ENCODE peak calls at places on chromosomes 12 and 14, in five cellular contexts. I is HCT116, S is astrocyte, G is H9, Y is GM23338. X is an unnamed sample.

GRCh38 chr14:73651005-73651404 is 6.2 kb downstream of the DNAL1 start:
- DNase-seq in I (no peak), S (no peak), G (no peak), Y (no peak), X (no peak)

GRCh38 chr12:64665506-64665905 is 55.2 kb downstream of the RASSF3 start:
- DNase-seq in I (no peak), S (peak; percentile 18), G (peak; percentile 61), Y (peak; percentile 77), X (peak; percentile 31)

GRCh38 chr14:73758392-73759182 is 44.4 kb upstream of the PNMA1 start:
- DNase-seq in I (peak; percentile 63), S (peak; percentile 43), G (peak; percentile 89), Y (peak; percentile 90), X (peak; percentile 83)

GRCh38 chr12:27148791-27149190 is 66.4 kb upstream of the C12orf71 start:
- DNase-seq in I (no peak), S (no peak), G (no peak), Y (no peak), X (no peak)

GRCh38 chr12:116672842-116673516 is 64.9 kb downstream of the SPRING1 start:
- DNase-seq in I (no peak), S (no peak), G (no peak), Y (no peak), X (no peak)

GRCh38 chr14:91255820-91256219 is 11.3 kb upstream of the GPR68 start:
- DNase-seq in I (no peak), S (no peak), G (no peak), Y (no peak), X (no peak)

GRCh38 chr12:3751151-3752095 is 1.5 kb downstream of the CRACR2A start:
- DNase-seq in I (no peak), S (no peak), G (peak; percentile 22), Y (no peak), X (no peak)

GRCh38 chr12:70052931-70053497 is 190.2 kb upstream of the CNOT2 start:
- DNase-seq in I (peak; percentile 75), S (peak; percentile 75), G (no peak), Y (no peak), X (no peak)

GRCh38 chr12:26434299-26434915 is 239.0 kb downstream of the SSPN start:
- DNase-seq in I (peak; percentile 61), S (peak; percentile 26), G (peak; percentile 60), Y (peak; percentile 79), X (peak; percentile 71)

GRCh38 chr12:34253674-34254073 is 231.4 kb downstream of the ALG10 start:
- DNase-seq in I (no peak), S (no peak), G (no peak), Y (no peak), X (no peak)

GRCh38 chr14:75542585-75543091 is 20.4 kb downstream of the BATF start:
- DNase-seq in I (no peak), S (peak; percentile 10), G (no peak), Y (peak; percentile 18), X (no peak)

GRCh38 chr12:16606936-16607335 is 974 bp upstream of the LMO3 start:
- DNase-seq in I (no peak), S (no peak), G (no peak), Y (peak; percentile 49), X (peak; percentile 20)

GRCh38 chr14:64725879-64726584 is 21.8 kb downstream of the PLEKHG3 start:
- DNase-seq in I (no peak), S (no peak), G (no peak), Y (peak; percentile 63), X (no peak)

GRCh38 chr12:131355688-131356245 is 355.1 kb upstream of the SFSWAP start:
- DNase-seq in I (no peak), S (no peak), G (no peak), Y (no peak), X (no peak)

GRCh38 chr12:4526923-4527546 is 11.7 kb upstream of the RAD51AP1 start:
- DNase-seq in I (no peak), S (peak; percentile 1), G (no peak), Y (peak; percentile 42), X (no peak)

GRCh38 chr14:53412819-53413664 is 259.9 kb upstream of the DDHD1 start:
- DNase-seq in I (no peak), S (no peak), G (no peak), Y (peak; percentile 49), X (peak; percentile 49)

GRCh38 chr12:53985358-53985899 is 483 bp downstream of the HOXC10 start:
- DNase-seq in I (no peak), S (no peak), G (peak; percentile 68), Y (no peak), X (no peak)

DNA sequence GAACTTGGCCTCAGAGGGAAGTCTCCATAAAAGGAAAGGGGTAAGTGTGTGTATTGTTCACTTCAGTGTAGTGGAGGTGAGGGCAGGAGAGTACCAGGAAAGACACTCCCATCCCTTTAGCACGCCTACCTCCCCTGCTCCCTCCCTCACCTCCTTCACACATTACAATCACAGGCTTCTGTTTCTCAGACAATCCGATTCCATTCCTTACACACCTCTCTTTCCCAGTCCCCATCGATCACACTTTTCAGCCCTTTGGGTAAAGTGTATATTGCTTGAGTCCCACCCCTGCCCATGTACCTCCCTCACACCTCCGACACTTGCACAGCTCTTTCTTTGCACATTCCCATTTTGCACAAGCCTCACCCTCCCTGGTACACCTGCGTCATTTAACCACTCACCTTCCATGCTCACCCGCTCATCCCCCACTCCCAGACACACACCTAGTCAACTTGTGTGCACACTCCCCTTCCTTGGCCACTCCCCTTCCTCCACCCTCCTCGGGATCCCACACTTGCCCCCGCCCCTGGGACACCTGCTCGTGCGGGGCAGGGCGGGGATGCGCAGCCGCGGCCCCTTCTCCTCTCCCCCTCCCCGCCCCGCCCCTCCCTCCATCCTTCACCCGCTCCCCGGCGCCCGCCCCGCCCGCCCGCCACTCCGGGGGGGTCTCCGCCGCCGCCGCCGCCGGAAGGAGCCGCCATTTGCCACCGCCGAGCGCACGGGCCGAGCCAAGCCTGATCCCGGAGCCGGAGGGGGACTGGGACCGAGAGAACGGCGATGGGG is at the start of gene MARCHF9:
- DNase-seq in I (no peak), S (no peak), G (peak; percentile 89), Y (peak; percentile 84), X (peak; percentile 82)
- H3K27ac ChIP-seq in I (peak within 1 kb of the TSS; percentile 58), S (no peak within 1 kb of the TSS), G (no peak within 1 kb of the TSS), Y (no peak within 1 kb of the TSS), X (no peak within 1 kb of the TSS)

GRCh38 chr12:31970199-31970598 is 11.0 kb downstream of the RESF1 start:
- DNase-seq in I (no peak), S (no peak), G (no peak), Y (no peak), X (no peak)

GRCh38 chr12:31965090-31965489 is 5.9 kb downstream of the RESF1 start:
- DNase-seq in I (no peak), S (no peak), G (no peak), Y (peak; percentile 52), X (no peak)

GRCh38 chr12:31967569-31967968 is 8.4 kb downstream of the RESF1 start:
- DNase-seq in I (no peak), S (no peak), G (no peak), Y (no peak), X (no peak)

GRCh38 chr12:31964280-31964679 is 5.1 kb downstream of the RESF1 start:
- DNase-seq in I (no peak), S (no peak), G (no peak), Y (no peak), X (no peak)

DNA sequence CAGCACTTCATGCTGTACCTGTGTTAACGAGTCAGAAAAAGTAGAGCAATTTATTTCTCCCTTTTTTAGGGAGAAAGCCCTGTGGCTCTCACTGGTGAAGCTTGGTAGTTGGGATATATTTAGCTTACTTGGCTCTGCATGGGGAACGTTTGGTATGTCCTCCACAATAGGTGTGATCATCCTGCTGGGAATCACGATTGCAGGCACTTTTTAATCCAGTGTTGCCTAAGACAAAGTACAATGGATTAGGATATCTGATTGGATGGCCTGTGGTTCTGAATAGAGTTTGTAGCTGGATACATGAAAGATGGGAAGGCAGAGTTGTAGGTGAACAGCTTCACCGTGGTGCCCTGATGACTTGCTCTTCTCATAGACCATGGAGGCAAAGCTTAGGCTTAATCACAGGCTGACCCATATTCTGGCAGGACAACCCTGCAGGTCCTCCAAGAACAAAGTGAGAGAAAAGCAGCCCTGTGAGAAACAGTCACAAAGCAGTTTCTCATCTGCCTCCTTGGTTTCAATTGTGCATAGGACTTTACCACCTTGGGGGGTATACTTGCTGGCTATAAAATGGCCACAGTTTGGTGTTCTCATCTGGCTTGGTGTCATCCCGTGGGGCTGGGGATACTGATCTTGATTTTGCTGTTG is 7.5 kb downstream of the RESF1 start:
- DNase-seq in I (no peak), S (no peak), G (no peak), Y (no peak), X (peak; percentile 53)
- H3K79me2 ChIP-seq in I (peaks cover 98% of the 10 kb centered on the region), S (peaks cover 83% of the 10 kb centered on the region), G (peaks cover 54% of the 10 kb centered on the region), Y (peaks cover 100% of the 10 kb centered on the region), X (peaks cover 98% of the 10 kb centered on the region)

GRCh38 chr14:101715209-101716076 is 46.1 kb upstream of the PPP2R5C start:
- DNase-seq in I (no peak), S (no peak), G (no peak), Y (no peak), X (no peak)
- TF ChIP-seq CTCF in I (no peak), S (no peak), G (no peak), Y (no peak), X (no peak)

DNA sequence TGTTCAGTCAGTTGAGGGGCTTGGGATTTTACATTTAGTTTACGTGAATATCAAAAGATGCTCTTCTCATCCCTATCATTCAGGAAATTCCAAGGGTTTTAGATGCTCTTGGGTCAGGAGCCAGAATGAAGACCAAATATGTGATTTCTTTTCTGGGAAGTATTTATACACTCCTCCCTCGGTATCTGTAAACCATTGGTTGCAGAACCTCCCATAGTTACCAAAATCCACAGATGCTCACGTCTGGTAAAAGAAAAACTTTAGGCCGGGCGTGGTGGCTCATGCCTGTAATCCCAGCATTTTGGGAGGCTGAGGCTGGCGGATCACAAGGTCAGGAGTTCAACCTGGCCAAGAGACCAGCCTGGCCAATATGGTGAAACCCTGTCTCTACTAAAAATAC is 75.9 kb downstream of the TNFAIP2 start:
- DNase-seq in I (no peak), S (peak; percentile 26), G (no peak), Y (no peak), X (no peak)
- H3K27ac ChIP-seq in I (no peak overlapping the region), S (no peak overlapping the region), G (no peak overlapping the region), Y (no peak overlapping the region), X (no peak overlapping the region)

GRCh38 chr14:20455355-20456300 is 602 bp downstream of the APEX1 start:
- DNase-seq in I (no peak), S (peak; percentile 87), G (no peak), Y (peak; percentile 82), X (peak; percentile 86)
- H3K79me2 ChIP-seq in I (peaks cover 60% of the 10 kb centered on the region), S (peaks cover 65% of the 10 kb centered on the region), G (peaks cover 12% of the 10 kb centered on the region), Y (peaks cover 46% of the 10 kb centered on the region), X (peaks cover 59% of the 10 kb centered on the region)

DNA sequence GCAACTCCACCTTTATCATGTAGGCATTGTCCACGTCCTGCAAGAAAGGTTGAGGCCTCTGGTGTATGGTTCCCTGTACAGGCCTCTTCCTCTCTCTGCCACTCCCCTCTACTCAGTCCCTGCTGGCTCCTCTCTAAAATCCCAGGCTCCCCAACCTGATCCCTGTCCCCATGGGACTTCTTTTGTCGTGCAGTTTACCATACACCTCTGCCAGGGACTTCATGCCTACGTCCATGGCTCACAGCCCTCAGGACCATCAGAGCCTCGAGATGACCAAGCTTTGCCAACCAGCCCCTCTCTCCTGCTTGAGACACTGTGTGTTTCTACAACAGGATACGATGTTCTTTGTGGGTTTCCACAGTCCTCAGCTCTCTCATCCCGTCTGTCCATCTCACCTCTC is 2.9 kb downstream of the KRT2 start:
- DNase-seq in I (no peak), S (no peak), G (peak; percentile 14), Y (no peak), X (no peak)
- TF ChIP-seq CTCF in I (no peak), S (no peak), G (no peak), Y (no peak), X (no peak)

X was measured in neural progenitor cell.